ENCODE peak calls at places on chromosomes 6 and 20, in six cellular contexts. X, B, O, F, Y and N are unnamed samples.

GRCh38 chr6:53828971-53829697 is 34.3 kb downstream of the LRRC1 start:
- DNase-seq in B (no peak), Y (no peak), X (no peak), F (no peak), O (no peak), N (no peak)

GRCh38 chr20:45796336-45797070 is 4.7 kb downstream of the DNTTIP1 start:
- DNase-seq in Y (no peak), B (no peak), O (no peak), F (no peak), X (no peak), N (no peak)

GRCh38 chr6:48610846-48611245 is 499.8 kb upstream of the PTCHD4 start:
- DNase-seq in X (peak), B (no peak), F (no peak), Y (no peak), O (no peak), N (no peak)

GRCh38 chr20:17642404-17643269 is 39.4 kb downstream of the RRBP1 start:
- DNase-seq in F (no peak), O (no peak), X (no peak), Y (no peak), B (no peak), N (no peak)

GRCh38 chr6:1608222-1608975 is 1.3 kb upstream of the FOXC1 start:
- DNase-seq in Y (no peak), B (no peak), O (no peak), X (no peak), F (peak), N (no peak)

GRCh38 chr6:16436550-16436949 is 198.2 kb downstream of the GMPR start:
- DNase-seq in B (no peak), Y (no peak), X (no peak), F (no peak), O (no peak), N (no peak)

GRCh38 chr6:151627689-151628444 is 134.1 kb downstream of the CCDC170 start:
- DNase-seq in O (no peak), B (no peak), X (peak), F (no peak), Y (no peak), N (no peak)

GRCh38 chr20:22264917-22265316 is 319.5 kb downstream of the FOXA2 start:
- DNase-seq in O (no peak), X (no peak), Y (no peak), B (no peak), F (no peak), N (no peak)

GRCh38 chr6:129954749-129955431 is 63.5 kb upstream of the L3MBTL3 start:
- DNase-seq in B (no peak), O (no peak), F (no peak), Y (no peak), X (no peak), N (no peak)

GRCh38 chr6:11727356-11727755 is 51.2 kb downstream of the ADTRP start:
- DNase-seq in F (no peak), B (no peak), Y (no peak), O (no peak), X (no peak), N (no peak)

GRCh38 chr6:34055223-34055933 is 90.5 kb downstream of the GRM4 start:
- DNase-seq in O (peak), F (peak), Y (peak), B (peak), X (peak), N (peak)